ENCODE peak calls at places on chromosomes 3 and 15, in five cellular contexts. One of them, this sample, is unnamed.

GRCh38 chr3:53154731-53155320 is 6.2 kb upstream of the PRKCD start:
- DNase-seq in RWPE1: peak
- DNase-seq in lower leg skin: no peak
- DNase-seq in glutamatergic neuron: no peak
- DNase-seq in GM12864: no peak
- DNase-seq in this sample: peak

GRCh38 chr3:70531063-70531657 is 218.7 kb upstream of the MDFIC2 start:
- DNase-seq in RWPE1: peak
- DNase-seq in lower leg skin: no peak
- DNase-seq in GM12864: no peak
- DNase-seq in glutamatergic neuron: no peak
- DNase-seq in this sample: no peak

GRCh38 chr3:169104541-169104940 is 559.0 kb downstream of the MECOM start:
- DNase-seq in glutamatergic neuron: no peak
- DNase-seq in RWPE1: peak
- DNase-seq in GM12864: no peak
- DNase-seq in lower leg skin: no peak
- DNase-seq in this sample: no peak

GRCh38 chr3:120563356-120564022 is 32.6 kb upstream of the NDUFB4 start:
- DNase-seq in GM12864: no peak
- DNase-seq in RWPE1: no peak
- DNase-seq in lower leg skin: no peak
- DNase-seq in glutamatergic neuron: no peak
- DNase-seq in this sample: no peak

GRCh38 chr15:98801234-98801561 is 152.9 kb downstream of the IGF1R start:
- DNase-seq in lower leg skin: no peak
- DNase-seq in glutamatergic neuron: no peak
- DNase-seq in GM12864: no peak
- DNase-seq in RWPE1: no peak
- DNase-seq in this sample: no peak

GRCh38 chr15:33357845-33358244 is 47.1 kb downstream of the RYR3 start:
- DNase-seq in RWPE1: no peak
- DNase-seq in lower leg skin: no peak
- DNase-seq in GM12864: no peak
- DNase-seq in glutamatergic neuron: no peak
- DNase-seq in this sample: no peak

GRCh38 chr15:40439461-40440299 is 1.1 kb upstream of the BAHD1 start:
- DNase-seq in lower leg skin: peak
- DNase-seq in glutamatergic neuron: peak
- DNase-seq in RWPE1: no peak
- DNase-seq in GM12864: no peak
- DNase-seq in this sample: no peak

GRCh38 chr15:50190723-50191122 is 8.7 kb downstream of the SLC27A2 start:
- DNase-seq in GM12864: no peak
- DNase-seq in RWPE1: no peak
- DNase-seq in lower leg skin: no peak
- DNase-seq in glutamatergic neuron: no peak
- DNase-seq in this sample: no peak

GRCh38 chr3:146650691-146651090 is 45.5 kb upstream of the PLSCR5 start:
- DNase-seq in GM12864: no peak
- DNase-seq in lower leg skin: no peak
- DNase-seq in glutamatergic neuron: no peak
- DNase-seq in RWPE1: no peak
- DNase-seq in this sample: no peak

GRCh38 chr15:38652183-38652794 is 87.7 kb upstream of the RASGRP1 start:
- DNase-seq in glutamatergic neuron: no peak
- DNase-seq in RWPE1: no peak
- DNase-seq in lower leg skin: no peak
- DNase-seq in GM12864: no peak
- DNase-seq in this sample: no peak

GRCh38 chr3:103794656-103795055 is 1359.8 kb downstream of the ZPLD1 start:
- DNase-seq in GM12864: no peak
- DNase-seq in RWPE1: no peak
- DNase-seq in lower leg skin: no peak
- DNase-seq in glutamatergic neuron: no peak
- DNase-seq in this sample: peak

GRCh38 chr3:16596352-16597032 is 8.7 kb downstream of the DAZL start:
- DNase-seq in lower leg skin: no peak
- DNase-seq in glutamatergic neuron: no peak
- DNase-seq in RWPE1: no peak
- DNase-seq in GM12864: peak
- DNase-seq in this sample: no peak

GRCh38 chr3:27560484-27561056 is 76.4 kb upstream of the SLC4A7 start:
- DNase-seq in glutamatergic neuron: no peak
- DNase-seq in GM12864: no peak
- DNase-seq in lower leg skin: no peak
- DNase-seq in RWPE1: no peak
- DNase-seq in this sample: no peak

GRCh38 chr15:71680079-71680461 is 130.3 kb upstream of the NR2E3 start:
- DNase-seq in GM12864: no peak
- DNase-seq in RWPE1: no peak
- DNase-seq in glutamatergic neuron: no peak
- DNase-seq in lower leg skin: no peak
- DNase-seq in this sample: peak

GRCh38 chr3:87228316-87228715 is 1.2 kb downstream of the CHMP2B start:
- DNase-seq in lower leg skin: no peak
- DNase-seq in GM12864: no peak
- DNase-seq in glutamatergic neuron: no peak
- DNase-seq in RWPE1: peak
- DNase-seq in this sample: no peak

GRCh38 chr15:73573071-73573470 is 60.1 kb downstream of the NPTN start:
- DNase-seq in GM12864: no peak
- DNase-seq in glutamatergic neuron: no peak
- DNase-seq in RWPE1: no peak
- DNase-seq in lower leg skin: no peak
- DNase-seq in this sample: no peak

GRCh38 chr3:121707531-121708273 is 41.8 kb downstream of the GOLGB1 start:
- DNase-seq in GM12864: no peak
- DNase-seq in lower leg skin: no peak
- DNase-seq in RWPE1: no peak
- DNase-seq in glutamatergic neuron: no peak
- DNase-seq in this sample: no peak

GRCh38 chr15:51270706-51271105 is 67.7 kb downstream of the CYP19A1 start:
- DNase-seq in lower leg skin: no peak
- DNase-seq in glutamatergic neuron: no peak
- DNase-seq in GM12864: no peak
- DNase-seq in RWPE1: no peak
- DNase-seq in this sample: no peak

GRCh38 chr15:44064706-44065105 is 130.4 kb downstream of the FRMD5 start:
- DNase-seq in GM12864: no peak
- DNase-seq in glutamatergic neuron: no peak
- DNase-seq in lower leg skin: no peak
- DNase-seq in RWPE1: no peak
- DNase-seq in this sample: no peak

GRCh38 chr3:33883538-33884203 is 85.2 kb downstream of the PDCD6IP start:
- DNase-seq in GM12864: peak
- DNase-seq in lower leg skin: no peak
- DNase-seq in glutamatergic neuron: no peak
- DNase-seq in RWPE1: no peak
- DNase-seq in this sample: peak

GRCh38 chr15:51312754-51313390 is 25.5 kb downstream of the CYP19A1 start:
- DNase-seq in GM12864: no peak
- DNase-seq in glutamatergic neuron: no peak
- DNase-seq in lower leg skin: peak
- DNase-seq in RWPE1: peak
- DNase-seq in this sample: no peak

GRCh38 chr3:104846270-104846669 is 520.4 kb upstream of the ALCAM start:
- DNase-seq in GM12864: no peak
- DNase-seq in lower leg skin: no peak
- DNase-seq in RWPE1: no peak
- DNase-seq in glutamatergic neuron: no peak
- DNase-seq in this sample: no peak

GRCh38 chr3:46907271-46907670 is 29.8 kb downstream of the PTH1R start:
- DNase-seq in glutamatergic neuron: no peak
- DNase-seq in lower leg skin: no peak
- DNase-seq in GM12864: no peak
- DNase-seq in RWPE1: no peak
- DNase-seq in this sample: no peak

GRCh38 chr3:46908986-46909534 is 31.5 kb downstream of the PTH1R start:
- DNase-seq in GM12864: no peak
- DNase-seq in glutamatergic neuron: no peak
- DNase-seq in lower leg skin: no peak
- DNase-seq in RWPE1: no peak
- DNase-seq in this sample: no peak

GRCh38 chr3:46909535-46910161 is 32.1 kb downstream of the PTH1R start:
- DNase-seq in glutamatergic neuron: peak
- DNase-seq in GM12864: no peak
- DNase-seq in RWPE1: peak
- DNase-seq in lower leg skin: peak
- DNase-seq in this sample: peak

GRCh38 chr3:46907960-46908293 is 30.4 kb downstream of the PTH1R start:
- DNase-seq in RWPE1: no peak
- DNase-seq in glutamatergic neuron: no peak
- DNase-seq in lower leg skin: no peak
- DNase-seq in GM12864: no peak
- DNase-seq in this sample: no peak

GRCh38 chr3:46908294-46908985 is 30.9 kb downstream of the PTH1R start:
- DNase-seq in glutamatergic neuron: no peak
- DNase-seq in GM12864: no peak
- DNase-seq in RWPE1: no peak
- DNase-seq in lower leg skin: no peak
- DNase-seq in this sample: no peak
- TF ChIP-seq CTCF in glutamatergic neuron: no peak
- TF ChIP-seq CTCF in GM12864: peak
- TF ChIP-seq CTCF in RWPE1: peak
- TF ChIP-seq CTCF in lower leg skin: no peak
- TF ChIP-seq CTCF in this sample: no peak

GRCh38 chr3:40237159-40237558 is 72.3 kb upstream of the EIF1B start:
- DNase-seq in glutamatergic neuron: no peak
- DNase-seq in lower leg skin: no peak
- DNase-seq in GM12864: no peak
- DNase-seq in RWPE1: no peak
- DNase-seq in this sample: no peak

GRCh38 chr3:40240921-40241320 is 68.6 kb upstream of the EIF1B start:
- DNase-seq in RWPE1: no peak
- DNase-seq in GM12864: no peak
- DNase-seq in lower leg skin: no peak
- DNase-seq in glutamatergic neuron: no peak
- DNase-seq in this sample: no peak

GRCh38 chr3:40243056-40243455 is 66.5 kb upstream of the EIF1B start:
- DNase-seq in glutamatergic neuron: no peak
- DNase-seq in GM12864: no peak
- DNase-seq in RWPE1: no peak
- DNase-seq in lower leg skin: no peak
- DNase-seq in this sample: no peak

GRCh38 chr3:40242638-40243037 is 66.9 kb upstream of the EIF1B start:
- DNase-seq in RWPE1: no peak
- DNase-seq in GM12864: no peak
- DNase-seq in glutamatergic neuron: no peak
- DNase-seq in lower leg skin: no peak
- DNase-seq in this sample: no peak

DNA sequence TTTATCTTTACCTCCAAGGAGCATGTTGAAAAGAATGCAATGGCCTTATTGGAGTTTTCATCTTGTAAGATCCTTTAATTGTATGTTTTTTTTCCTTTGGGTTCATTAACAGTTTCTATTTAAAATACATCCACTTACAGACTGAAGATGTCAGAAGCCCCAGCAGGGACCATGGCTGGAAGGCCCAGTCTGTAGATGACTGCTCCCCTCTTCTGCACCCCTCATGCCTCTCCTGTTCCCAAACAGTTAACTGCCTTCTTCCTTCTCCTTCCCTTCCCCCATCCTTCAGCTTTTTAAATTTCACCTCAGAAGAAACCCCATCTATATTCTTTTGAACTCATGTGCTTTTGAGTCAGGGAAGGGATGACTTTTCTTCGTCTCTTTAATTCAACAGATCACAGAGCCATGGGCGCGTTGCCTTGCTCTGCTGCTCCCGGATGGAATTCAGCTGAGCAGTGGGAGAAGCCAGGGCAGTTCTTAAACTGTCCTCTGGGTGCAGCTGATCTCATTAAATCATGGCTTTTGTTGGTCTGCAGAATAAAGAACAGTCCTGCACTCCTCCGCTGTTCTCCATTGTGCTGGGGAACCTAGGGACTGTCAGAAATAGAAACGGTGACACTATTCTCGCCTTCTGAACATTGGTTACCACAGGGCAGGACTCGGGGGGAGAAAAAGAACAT is 71.5 kb upstream of the EIF1B start:
- DNase-seq in glutamatergic neuron: peak
- DNase-seq in lower leg skin: no peak
- DNase-seq in GM12864: no peak
- DNase-seq in RWPE1: no peak
- DNase-seq in this sample: no peak
- TF ChIP-seq CTCF in glutamatergic neuron: peak
- TF ChIP-seq CTCF in lower leg skin: no peak
- TF ChIP-seq CTCF in GM12864: no peak
- TF ChIP-seq CTCF in RWPE1: no peak
- TF ChIP-seq CTCF in this sample: no peak

DNA sequence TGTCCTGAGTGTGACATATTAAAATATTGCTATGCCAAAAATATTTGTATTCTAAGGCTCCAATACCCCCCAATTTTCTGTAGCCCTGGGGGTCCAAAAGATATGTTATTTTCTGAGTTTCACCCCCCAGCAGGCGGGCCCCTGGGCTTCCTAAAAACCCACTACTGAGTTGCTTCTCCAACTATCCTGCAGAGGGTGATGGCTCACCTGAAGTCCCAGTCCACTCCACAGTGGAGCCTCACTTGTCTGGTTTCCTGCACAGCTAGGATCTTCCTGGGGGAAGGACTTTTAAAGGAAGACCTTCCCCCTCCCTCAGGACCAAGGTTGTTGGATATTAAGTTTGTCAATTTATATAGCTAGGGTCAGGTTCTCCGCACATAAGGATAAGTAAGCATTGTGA is 1181.4 kb downstream of the ROBO2 start:
- DNase-seq in lower leg skin: no peak
- DNase-seq in glutamatergic neuron: no peak
- DNase-seq in GM12864: no peak
- DNase-seq in RWPE1: no peak
- DNase-seq in this sample: peak
- TF ChIP-seq CTCF in lower leg skin: no peak
- TF ChIP-seq CTCF in glutamatergic neuron: no peak
- TF ChIP-seq CTCF in GM12864: no peak
- TF ChIP-seq CTCF in RWPE1: no peak
- TF ChIP-seq CTCF in this sample: no peak

DNA sequence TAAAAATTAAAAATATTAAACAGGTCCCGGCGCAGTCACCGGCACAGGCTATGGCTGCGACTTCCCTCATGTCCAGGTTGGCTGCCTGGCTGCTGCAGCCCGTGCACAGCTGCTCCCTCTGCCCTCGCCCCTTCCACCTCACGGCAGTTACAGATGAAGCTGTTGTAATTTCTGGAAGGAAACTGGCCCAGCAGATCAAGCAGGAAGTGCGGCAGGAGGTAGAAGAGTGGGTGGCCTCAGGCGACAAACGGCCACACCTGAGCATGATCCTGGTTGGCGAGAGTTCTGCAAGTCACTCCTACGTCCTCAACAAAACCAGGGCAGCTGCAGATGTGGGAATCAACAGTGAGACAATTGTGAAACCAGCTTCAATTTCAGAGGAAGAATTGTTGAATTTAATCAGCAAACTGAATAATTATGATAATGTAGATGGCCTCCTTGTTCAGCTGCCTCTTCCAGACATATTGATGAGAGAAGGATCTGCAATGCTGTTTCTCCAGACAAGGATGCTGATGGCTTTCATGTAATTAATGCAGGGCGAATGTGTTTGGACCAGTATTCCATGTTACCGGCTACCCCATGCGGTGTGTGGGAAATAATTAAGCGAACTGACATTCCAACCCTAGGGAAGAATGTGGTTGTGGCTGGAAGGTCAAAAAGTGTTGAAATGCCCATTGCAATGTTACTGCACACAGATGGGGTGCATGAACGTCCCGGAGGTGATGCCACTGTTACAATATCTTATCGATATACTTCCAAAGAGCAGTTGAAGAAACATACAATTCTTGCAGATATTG is 13.2 kb upstream of the GNB4 start:
- DNase-seq in RWPE1: no peak
- DNase-seq in glutamatergic neuron: no peak
- DNase-seq in lower leg skin: no peak
- DNase-seq in GM12864: no peak
- DNase-seq in this sample: peak
- TF ChIP-seq CTCF in RWPE1: no peak
- TF ChIP-seq CTCF in glutamatergic neuron: no peak
- TF ChIP-seq CTCF in lower leg skin: no peak
- TF ChIP-seq CTCF in GM12864: no peak
- TF ChIP-seq CTCF in this sample: no peak